ENCODE peak calls at places on chromosomes 5 and 9, in seven cellular contexts. I, V, J, G, T, F and E are unnamed samples.

GRCh38 chr9:91642771-91643170 is 219.1 kb upstream of the NFIL3 start:
- DNase-seq in I (no peak), V (no peak), J (no peak), G (no peak), T (no peak), F (no peak), E (no peak)

GRCh38 chr5:140632366-140633080 is 452 bp downstream of the CD14 start:
- DNase-seq in I (peak), V (no peak), J (no peak), G (peak), T (no peak), F (peak), E (no peak)

GRCh38 chr9:99249619-99250018 is 27.5 kb downstream of the SEC61B start:
- DNase-seq in I (no peak), V (no peak), J (no peak), G (no peak), T (no peak), F (peak), E (no peak)

GRCh38 chr5:3359642-3360041 is 236.0 kb upstream of the IRX1 start:
- DNase-seq in I (no peak), V (no peak), J (no peak), G (no peak), T (peak), F (no peak), E (no peak)

GRCh38 chr5:116887104-116887503 is 312.5 kb upstream of the SEMA6A start:
- DNase-seq in I (no peak), V (no peak), J (no peak), G (no peak), T (no peak), F (no peak), E (no peak)

GRCh38 chr9:17600962-17601593 is 22.2 kb downstream of the SH3GL2 start:
- DNase-seq in I (peak), V (no peak), J (no peak), G (no peak), T (no peak), F (no peak), E (no peak)

GRCh38 chr5:76303917-76304316 is 99.2 kb upstream of the IQGAP2 start:
- DNase-seq in I (no peak), V (no peak), J (no peak), G (peak), T (no peak), F (peak), E (no peak)

GRCh38 chr9:33158555-33159057 is 8.5 kb downstream of the B4GALT1 start:
- DNase-seq in I (no peak), V (no peak), J (no peak), G (no peak), T (peak), F (no peak), E (no peak)

GRCh38 chr9:125593581-125593980 is 113.4 kb downstream of the MAPKAP1 start:
- DNase-seq in I (no peak), V (no peak), J (no peak), G (no peak), T (no peak), F (no peak), E (no peak)

GRCh38 chr5:21834863-21835262 is 1018.3 kb downstream of the CDH12 start:
- DNase-seq in I (no peak), V (no peak), J (no peak), G (no peak), T (no peak), F (no peak), E (no peak)

GRCh38 chr5:24167791-24168190 is 477.0 kb downstream of the CDH10 start:
- DNase-seq in I (no peak), V (no peak), J (no peak), G (no peak), T (no peak), F (no peak), E (no peak)

GRCh38 chr5:77644443-77645157 is 6.1 kb upstream of the OTP start:
- DNase-seq in I (no peak), V (peak), J (no peak), G (no peak), T (no peak), F (no peak), E (no peak)

GRCh38 chr9:81832571-81833285 is 95.5 kb upstream of the SPATA31D4 start:
- DNase-seq in I (no peak), V (no peak), J (no peak), G (no peak), T (no peak), F (no peak), E (no peak)

GRCh38 chr9:114988962-114989599 is 58.7 kb upstream of the TNFSF8 start:
- DNase-seq in I (no peak), V (no peak), J (no peak), G (no peak), T (no peak), F (peak), E (no peak)

GRCh38 chr5:18653216-18653752 is 1019.0 kb downstream of the TAF11L14 start:
- DNase-seq in I (no peak), V (no peak), J (no peak), G (no peak), T (no peak), F (no peak), E (no peak)

GRCh38 chr5:139862803-139863202 is 67.2 kb downstream of the PSD2 start:
- DNase-seq in I (no peak), V (no peak), J (no peak), G (no peak), T (no peak), F (no peak), E (no peak)

GRCh38 chr9:35035851-35036701 is 36.3 kb downstream of the VCP start:
- DNase-seq in I (no peak), V (peak), J (no peak), G (peak), T (no peak), F (peak), E (no peak)

GRCh38 chr5:15763754-15764153 is 263.8 kb downstream of the FBXL7 start:
- DNase-seq in I (no peak), V (peak), J (no peak), G (no peak), T (no peak), F (no peak), E (no peak)

GRCh38 chr5:85458319-85458718 is 1073.6 kb upstream of the EDIL3 start:
- DNase-seq in I (no peak), V (no peak), J (no peak), G (no peak), T (no peak), F (no peak), E (no peak)

GRCh38 chr9:118578467-118578866 is 790.8 kb downstream of the BRINP1 start:
- DNase-seq in I (peak), V (no peak), J (no peak), G (no peak), T (no peak), F (no peak), E (no peak)

GRCh38 chr9:133948138-133948537 is 44.0 kb downstream of the VAV2 start:
- DNase-seq in I (no peak), V (no peak), J (no peak), G (no peak), T (no peak), F (no peak), E (no peak)

GRCh38 chr5:176915906-176916305 is 16.8 kb upstream of the HK3 start:
- DNase-seq in I (no peak), V (no peak), J (no peak), G (no peak), T (no peak), F (no peak), E (no peak)

GRCh38 chr5:35939639-35940038 is 1.2 kb upstream of the CAPSL start:
- DNase-seq in I (no peak), V (no peak), J (no peak), G (no peak), T (no peak), F (no peak), E (no peak)

GRCh38 chr9:80649001-80649420 is 1040.3 kb downstream of the TLE1 start:
- DNase-seq in I (peak), V (no peak), J (no peak), G (peak), T (no peak), F (no peak), E (no peak)

GRCh38 chr9:21558627-21559401 is 76.7 kb upstream of the IFNE start:
- DNase-seq in I (peak), V (peak), J (no peak), G (no peak), T (no peak), F (peak), E (peak)

GRCh38 chr9:116855881-116856662 is 169.0 kb downstream of the TRIM32 start:
- DNase-seq in I (no peak), V (no peak), J (no peak), G (no peak), T (no peak), F (no peak), E (no peak)